ENCODE peak calls at places on chromosomes 13 and 19, in nine cellular contexts. S, Y, M, V, G, P, W, A and I are unnamed samples.

GRCh38 chr13:28551498-28551895 is 56.6 kb upstream of the FLT1 start:
- DNase-seq in S (no peak), Y (no peak), M (no peak), V (no peak), G (no peak), P (no peak), W (no peak), A (no peak), I (no peak)

GRCh38 chr13:33353646-33354045 is 68.1 kb upstream of the STARD13 start:
- DNase-seq in S (no peak), Y (no peak), M (no peak), V (no peak), G (no peak), P (no peak), W (no peak), A (no peak), I (no peak)

GRCh38 chr19:4019578-4019977 is 12.0 kb downstream of the PIAS4 start:
- DNase-seq in S (no peak), Y (no peak), M (no peak), V (no peak), G (no peak), P (no peak), W (no peak), A (no peak), I (no peak)

GRCh38 chr13:90713436-90714133 is 633.9 kb upstream of the MIR17HG start:
- DNase-seq in S (no peak), Y (no peak), M (no peak), V (no peak), G (no peak), P (no peak), W (no peak), A (no peak), I (no peak)

GRCh38 chr19:27867981-27868380 is 1345.0 kb downstream of the UQCRFS1 start:
- DNase-seq in S (no peak), Y (no peak), M (no peak), V (no peak), G (no peak), P (no peak), W (no peak), A (no peak), I (no peak)

GRCh38 chr13:41622545-41623429 is 165.4 kb downstream of the RGCC start:
- DNase-seq in S (no peak), Y (peak; percentile 25), M (peak; percentile 48), V (peak; percentile 66), G (no peak), P (no peak), W (no peak), A (peak; percentile 88), I (no peak)

GRCh38 chr13:101795025-101795424 is 342.6 kb downstream of the ITGBL1 start:
- DNase-seq in S (no peak), Y (no peak), M (no peak), V (no peak), G (no peak), P (no peak), W (no peak), A (peak; percentile 7), I (no peak)

GRCh38 chr13:96991072-96991471 is 3.2 kb downstream of the OXGR1 start:
- DNase-seq in S (no peak), Y (no peak), M (no peak), V (no peak), G (no peak), P (no peak), W (peak; percentile 53), A (no peak), I (no peak)

GRCh38 chr19:10553943-10554381 is 10.3 kb downstream of the ATG4D start:
- DNase-seq in S (peak; percentile 48), Y (no peak), M (no peak), V (no peak), G (no peak), P (peak; percentile 71), W (peak; percentile 33), A (no peak), I (no peak)

GRCh38 chr13:31733066-31733465 is 6.3 kb upstream of the RXFP2 start:
- DNase-seq in S (no peak), Y (no peak), M (no peak), V (no peak), G (no peak), P (no peak), W (no peak), A (no peak), I (peak; percentile 27)

GRCh38 chr19:41407271-41407670 is 9.7 kb downstream of the BCKDHA start:
- DNase-seq in S (no peak), Y (no peak), M (no peak), V (no peak), G (no peak), P (no peak), W (no peak), A (no peak), I (peak; percentile 69)

GRCh38 chr13:43085545-43085944 is 62.2 kb downstream of the DNAJC15 start:
- DNase-seq in S (no peak), Y (peak; percentile 36), M (peak; percentile 41), V (no peak), G (no peak), P (no peak), W (no peak), A (peak; percentile 65), I (no peak)

GRCh38 chr19:7515471-7516226 is at the start of gene ZNF358:
- DNase-seq in S (peak; percentile 54), Y (peak; percentile 80), M (no peak), V (no peak), G (peak; percentile 83), P (peak; percentile 68), W (peak; percentile 79), A (peak; percentile 51), I (peak; percentile 26)

GRCh38 chr19:19087676-19088075 is 23.9 kb downstream of the SLC25A42 start:
- DNase-seq in S (no peak), Y (no peak), M (no peak), V (no peak), G (peak; percentile 10), P (no peak), W (no peak), A (no peak), I (no peak)

GRCh38 chr13:82827704-82828103 is 1054.6 kb downstream of the SLITRK1 start:
- DNase-seq in S (no peak), Y (no peak), M (no peak), V (no peak), G (no peak), P (no peak), W (no peak), A (no peak), I (no peak)

GRCh38 chr13:41462427-41462826 is 5.1 kb downstream of the RGCC start:
- DNase-seq in S (no peak), Y (no peak), M (no peak), V (no peak), G (no peak), P (no peak), W (no peak), A (no peak), I (no peak)

GRCh38 chr13:112442483-112443090 is 66.4 kb downstream of the SPACA7 start:
- DNase-seq in S (no peak), Y (no peak), M (no peak), V (no peak), G (no peak), P (no peak), W (peak; percentile 7), A (no peak), I (no peak)

GRCh38 chr13:98187862-98188261 is 10.8 kb upstream of the RNF113B start:
- DNase-seq in S (no peak), Y (no peak), M (no peak), V (no peak), G (no peak), P (no peak), W (no peak), A (no peak), I (no peak)

GRCh38 chr19:4861147-4861546 is 6.3 kb downstream of the PLIN3 start:
- DNase-seq in S (no peak), Y (no peak), M (no peak), V (no peak), G (no peak), P (no peak), W (peak; percentile 90), A (no peak), I (no peak)

GRCh38 chr19:35212241-35212640 is 16.3 kb downstream of the FAM187B start:
- DNase-seq in S (no peak), Y (no peak), M (no peak), V (no peak), G (no peak), P (no peak), W (no peak), A (no peak), I (no peak)

GRCh38 chr19:2957160-2957559 is 12.4 kb upstream of the ZNF77 start:
- DNase-seq in S (no peak), Y (no peak), M (no peak), V (no peak), G (no peak), P (no peak), W (no peak), A (no peak), I (no peak)

GRCh38 chr19:4803736-4804695 is 12.5 kb downstream of the FEM1A start:
- DNase-seq in S (peak; percentile 71), Y (peak; percentile 46), M (peak; percentile 25), V (no peak), G (peak; percentile 60), P (peak; percentile 82), W (peak; percentile 55), A (peak; percentile 45), I (peak; percentile 20)

GRCh38 chr13:23751195-23751594 is 138.0 kb downstream of the MIPEP start:
- DNase-seq in S (no peak), Y (peak; percentile 9), M (no peak), V (no peak), G (no peak), P (peak; percentile 9), W (no peak), A (peak; percentile 15), I (no peak)

GRCh38 chr19:14383898-14384669 is 2.8 kb downstream of the ADGRE5 start:
- DNase-seq in S (peak; percentile 65), Y (peak; percentile 72), M (peak; percentile 32), V (no peak), G (peak; percentile 62), P (peak; percentile 75), W (peak; percentile 58), A (peak; percentile 57), I (peak; percentile 21)

GRCh38 chr19:37309834-37310575 is 60.9 kb upstream of the ZNF527 start:
- DNase-seq in S (peak; percentile 16), Y (no peak), M (no peak), V (no peak), G (no peak), P (peak; percentile 12), W (no peak), A (no peak), I (peak; percentile 3)

GRCh38 chr19:17860993-17861360 is 1.3 kb downstream of the RPL18A start:
- DNase-seq in S (no peak), Y (no peak), M (no peak), V (no peak), G (no peak), P (no peak), W (no peak), A (no peak), I (peak; percentile 25)

GRCh38 chr19:5216141-5216847 is 124.3 kb downstream of the PTPRS start:
- DNase-seq in S (no peak), Y (no peak), M (no peak), V (no peak), G (no peak), P (no peak), W (no peak), A (no peak), I (no peak)